ENCODE peak calls at places on chromosome 14, in four cellular contexts. W is HFF-Myc, Q is aorta, R is fibroblast of mammary gland. S is an unnamed sample.

GRCh38 chr14:75521415-75522199 is 662 bp upstream of the BATF start:
- DNase-seq in W (no peak), Q (no peak), R (no peak), S (no peak)

GRCh38 chr14:50865677-50866076 is 6.2 kb upstream of the ABHD12B start:
- DNase-seq in W (no peak), Q (no peak), R (no peak), S (no peak)

GRCh38 chr14:51328089-51328941 is 88.3 kb downstream of the TMX1 start:
- DNase-seq in W (no peak), Q (peak), R (peak), S (no peak)

GRCh38 chr14:75280448-75280830 is 1.8 kb downstream of the FOS start:
- DNase-seq in W (no peak), Q (no peak), R (no peak), S (no peak)

GRCh38 chr14:33933386-33933934 is 17.4 kb downstream of the EGLN3 start:
- DNase-seq in W (no peak), Q (no peak), R (no peak), S (no peak)

GRCh38 chr14:67131691-67132090 is 57.5 kb upstream of the GARIN2 start:
- DNase-seq in W (no peak), Q (no peak), R (no peak), S (no peak)

GRCh38 chr14:28308727-28309126 is 457.9 kb upstream of the FOXG1 start:
- DNase-seq in W (peak), Q (no peak), R (peak), S (no peak)

GRCh38 chr14:37559386-37559785 is 35.7 kb downstream of the FOXA1 start:
- DNase-seq in W (no peak), Q (no peak), R (peak), S (no peak)

GRCh38 chr14:30974628-30975027 is 50.8 kb upstream of the AP4S1 start:
- DNase-seq in W (no peak), Q (no peak), R (peak), S (no peak)

GRCh38 chr14:54763761-54764160 is 138.9 kb downstream of the GCH1 start:
- DNase-seq in W (no peak), Q (no peak), R (no peak), S (no peak)

GRCh38 chr14:65846469-65846868 is 433.9 kb downstream of the FUT8 start:
- DNase-seq in W (no peak), Q (no peak), R (no peak), S (no peak)

GRCh38 chr14:70660967-70661871 is 19.5 kb downstream of the TTC9 start:
- DNase-seq in W (no peak), Q (no peak), R (no peak), S (no peak)

GRCh38 chr14:65103150-65103760 is 938 bp upstream of the MAX start:
- DNase-seq in W (peak), Q (no peak), R (peak), S (no peak)

GRCh38 chr14:33516898-33517436 is 433.9 kb downstream of the EGLN3 start:
- DNase-seq in W (no peak), Q (no peak), R (no peak), S (no peak)

GRCh38 chr14:104397956-104398355 is 181.6 kb upstream of the C14orf180 start:
- DNase-seq in W (no peak), Q (no peak), R (peak), S (no peak)

GRCh38 chr14:104398656-104399055 is 180.9 kb upstream of the C14orf180 start:
- DNase-seq in W (no peak), Q (no peak), R (no peak), S (peak)

GRCh38 chr14:104395276-104395675 is 184.3 kb upstream of the C14orf180 start:
- DNase-seq in W (no peak), Q (no peak), R (no peak), S (peak)

GRCh38 chr14:104395941-104396681 is 183.5 kb upstream of the C14orf180 start:
- DNase-seq in W (no peak), Q (no peak), R (no peak), S (peak)

DNA sequence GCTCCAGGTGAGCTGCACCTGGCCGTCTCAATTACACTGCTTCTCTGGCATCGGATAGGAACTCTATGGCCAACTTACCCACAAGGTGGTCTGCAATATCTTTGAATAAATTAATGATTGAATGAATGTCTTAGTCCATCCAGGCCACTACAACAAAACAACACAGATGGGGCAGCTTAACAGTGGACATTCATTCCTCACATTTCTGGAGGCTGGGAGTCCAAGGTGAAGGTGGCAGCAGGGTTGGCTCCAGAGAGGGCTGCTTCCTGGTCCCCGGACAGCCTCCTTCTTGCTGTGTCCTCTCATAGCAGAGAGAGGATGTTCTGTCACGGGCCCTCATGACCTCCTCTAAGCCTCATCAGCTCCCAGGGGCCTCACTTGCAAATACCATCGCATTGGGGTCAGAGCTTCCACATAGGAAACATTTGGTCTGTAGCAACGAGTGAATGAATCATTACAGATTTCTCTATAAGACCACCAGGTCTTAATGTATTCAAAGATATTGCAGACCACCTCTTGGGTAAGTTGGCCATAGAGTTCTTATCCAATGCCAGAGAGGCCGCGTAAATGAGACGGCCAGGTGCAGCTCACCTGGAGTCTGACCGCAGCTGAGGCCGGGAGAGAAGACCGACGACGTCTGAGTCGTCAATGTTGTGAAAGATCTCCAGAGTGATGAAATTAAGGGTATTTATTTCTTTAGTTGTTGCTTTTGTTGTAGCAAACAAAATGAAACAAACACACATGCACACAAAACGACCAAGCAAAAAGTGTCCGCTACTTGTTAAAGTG is 182.7 kb upstream of the C14orf180 start:
- DNase-seq in W (no peak), Q (no peak), R (no peak), S (peak)
- H3K4me3 ChIP-seq in W (no peak), Q (no peak), R (no peak), S (no peak)

GRCh38 chr14:39175445-39176262 is 600 bp downstream of the PNN start:
- DNase-seq in W (no peak), Q (no peak), R (peak), S (peak)
- H3K4me3 ChIP-seq in W (peak), Q (peak), R (peak), S (peak)

GRCh38 chr14:23444314-23444713 is 8.9 kb upstream of the MYH7 start:
- DNase-seq in W (no peak), Q (no peak), R (no peak), S (no peak)
- H3K4me3 ChIP-seq in W (no peak), Q (no peak), R (no peak), S (no peak)

GRCh38 chr14:73249564-73250316 is 12.4 kb downstream of the PAPLN start:
- DNase-seq in W (no peak), Q (no peak), R (no peak), S (peak)

GRCh38 chr14:73249108-73249507 is 11.8 kb downstream of the PAPLN start:
- DNase-seq in W (no peak), Q (no peak), R (no peak), S (no peak)

GRCh38 chr14:73250317-73250713 is 13.0 kb downstream of the PAPLN start:
- DNase-seq in W (no peak), Q (peak), R (no peak), S (peak)

GRCh38 chr14:73246387-73247150 is 9.3 kb downstream of the PAPLN start:
- DNase-seq in W (no peak), Q (no peak), R (no peak), S (peak)

GRCh38 chr14:73248294-73248868 is 11.1 kb downstream of the PAPLN start:
- DNase-seq in W (no peak), Q (no peak), R (peak), S (peak)
- H3K4me3 ChIP-seq in W (no peak), Q (no peak), R (no peak), S (no peak)